ENCODE peak calls at places on chromosomes 12 and 14, in four cellular contexts. F is effector memory CD4-positive, alpha-beta T cell; U is HAP-1; C is psoas muscle. M is an unnamed sample.

GRCh38 chr12:23887055-23887835 is 62.2 kb downstream of the SOX5 start:
- DNase-seq in F (no peak), U (no peak), C (no peak), M (no peak)

GRCh38 chr14:56821177-56821576 is 10.9 kb upstream of the OTX2 start:
- DNase-seq in F (no peak), U (peak), C (no peak), M (no peak)

GRCh38 chr14:25132734-25133422 is 82.9 kb upstream of the STXBP6 start:
- DNase-seq in F (peak), U (peak), C (peak), M (peak)

GRCh38 chr12:53057816-53058500 is 8.1 kb downstream of the TNS2 start:
- DNase-seq in F (no peak), U (no peak), C (peak), M (no peak)

GRCh38 chr14:76550534-76550933 is 174.6 kb downstream of the ESRRB start:
- DNase-seq in F (no peak), U (no peak), C (no peak), M (no peak)

GRCh38 chr14:105249175-105250007 is 1.1 kb downstream of the BTBD6 start:
- DNase-seq in F (no peak), U (peak), C (no peak), M (no peak)

GRCh38 chr14:94623422-94623809 is 11.2 kb downstream of the SERPINA3 start:
- DNase-seq in F (no peak), U (no peak), C (no peak), M (no peak)

GRCh38 chr12:121766290-121767039 is 27.0 kb downstream of the RHOF start:
- DNase-seq in F (no peak), U (no peak), C (no peak), M (no peak)

GRCh38 chr12:131222271-131223139 is 268.8 kb downstream of the ADGRD1 start:
- DNase-seq in F (no peak), U (no peak), C (no peak), M (no peak)

GRCh38 chr14:105019861-105020814 is 745 bp downstream of the CDCA4 start:
- DNase-seq in F (peak), U (peak), C (peak), M (peak)

GRCh38 chr14:104169765-104170113 is 31.4 kb downstream of the KIF26A start:
- DNase-seq in F (no peak), U (peak), C (no peak), M (no peak)

GRCh38 chr14:93543766-93544165 is 113.0 kb downstream of the UNC79 start:
- DNase-seq in F (no peak), U (no peak), C (no peak), M (no peak)

GRCh38 chr12:20513189-20513588 is 144.9 kb downstream of the PDE3A start:
- DNase-seq in F (no peak), U (no peak), C (no peak), M (no peak)

GRCh38 chr14:65850429-65851145 is 438.1 kb downstream of the FUT8 start:
- DNase-seq in F (peak), U (no peak), C (no peak), M (peak)

GRCh38 chr12:124506145-124506831 is 61.1 kb downstream of the NCOR2 start:
- DNase-seq in F (no peak), U (peak), C (peak), M (no peak)

GRCh38 chr14:30861200-30861599 is 13.2 kb upstream of the COCH start:
- DNase-seq in F (no peak), U (no peak), C (no peak), M (no peak)

GRCh38 chr12:130456375-130457199 is 118.9 kb downstream of the PIWIL1 start:
- DNase-seq in F (no peak), U (no peak), C (no peak), M (no peak)

GRCh38 chr12:106051853-106052531 is 86.8 kb downstream of the NUAK1 start:
- DNase-seq in F (no peak), U (no peak), C (no peak), M (no peak)

GRCh38 chr12:40502322-40502721 is 189.9 kb upstream of the CNTN1 start:
- DNase-seq in F (no peak), U (no peak), C (no peak), M (no peak)

GRCh38 chr12:74586251-74586650 is 48.6 kb downstream of the ATXN7L3B start:
- DNase-seq in F (no peak), U (no peak), C (no peak), M (no peak)

GRCh38 chr14:70808402-70809237 is 693 bp downstream of the MAP3K9 start:
- DNase-seq in F (peak), U (peak), C (peak), M (peak)

GRCh38 chr12:92226036-92226661 is 80.5 kb upstream of the BTG1 start:
- DNase-seq in F (no peak), U (no peak), C (no peak), M (no peak)

GRCh38 chr14:61213930-61214329 is 67.2 kb downstream of the TMEM30B start:
- DNase-seq in F (no peak), U (no peak), C (no peak), M (no peak)

GRCh38 chr12:5114436-5114835 is 70.8 kb downstream of the KCNA5 start:
- DNase-seq in F (no peak), U (no peak), C (no peak), M (no peak)

GRCh38 chr14:104293851-104294627 is 155.7 kb downstream of the KIF26A start:
- DNase-seq in F (no peak), U (no peak), C (no peak), M (no peak)

GRCh38 chr12:90102957-90103652 is 394.5 kb upstream of the ATP2B1 start:
- DNase-seq in F (no peak), U (peak), C (no peak), M (peak)

GRCh38 chr12:123998344-123998941 is 25.4 kb downstream of the ZNF664 start:
- DNase-seq in F (no peak), U (no peak), C (no peak), M (no peak)

GRCh38 chr14:76776306-76777251 is 15.3 kb downstream of the VASH1 start:
- DNase-seq in F (no peak), U (no peak), C (no peak), M (no peak)

GRCh38 chr12:116278667-116279066 is 1.2 kb upstream of the MED13L start:
- DNase-seq in F (no peak), U (peak), C (no peak), M (no peak)

M was measured in effector CD4-positive, alpha-beta T cell.